ENCODE peak calls at places on chromosomes 13 and 19, in six cellular contexts. V, Z, B, W, T and G are unnamed samples.

GRCh38 chr19:48991823-48992570 is 1.1 kb downstream of the GYS1 start:
- DNase-seq in B (no peak), T (peak), Z (peak), W (peak), V (peak), G (no peak)

GRCh38 chr13:105972306-105972721 is 563.1 kb downstream of the EFNB2 start:
- DNase-seq in W (no peak), T (no peak), Z (no peak), V (no peak), B (no peak), G (no peak)

GRCh38 chr13:28729541-28729940 is 10.8 kb upstream of the SLC46A3 start:
- DNase-seq in T (no peak), V (no peak), B (no peak), Z (no peak), W (no peak), G (no peak)

GRCh38 chr13:32016631-32017030 is 14.9 kb upstream of the FRY start:
- DNase-seq in Z (no peak), T (peak), V (no peak), W (no peak), B (no peak), G (no peak)

GRCh38 chr13:64917566-64917965 is 2312.6 kb downstream of the PCDH9 start:
- DNase-seq in B (no peak), T (no peak), W (no peak), V (no peak), Z (no peak), G (no peak)

GRCh38 chr13:50914301-50914700 is 4.7 kb downstream of the RNASEH2B start:
- DNase-seq in W (no peak), V (no peak), B (no peak), T (no peak), Z (no peak), G (no peak)

GRCh38 chr19:15107056-15108010 is at the start of gene SYDE1:
- DNase-seq in B (peak), W (peak), Z (no peak), T (peak), V (peak), G (no peak)

GRCh38 chr13:99656843-99657506 is 155.7 kb downstream of the TM9SF2 start:
- DNase-seq in T (no peak), W (no peak), V (no peak), Z (no peak), B (no peak), G (no peak)

GRCh38 chr19:15836345-15836594 is 20.8 kb upstream of the OR10H1 start:
- DNase-seq in B (no peak), W (no peak), V (no peak), T (no peak), Z (peak), G (no peak)

GRCh38 chr19:47633516-47633915 is 24.6 kb downstream of the BICRA start:
- DNase-seq in V (no peak), B (no peak), Z (no peak), W (no peak), T (no peak), G (no peak)

GRCh38 chr13:105914637-105915036 is 620.8 kb downstream of the EFNB2 start:
- DNase-seq in T (no peak), B (no peak), V (no peak), Z (no peak), W (no peak), G (no peak)

GRCh38 chr19:48064509-48064908 is 20.6 kb upstream of the CABP5 start:
- DNase-seq in Z (no peak), T (no peak), B (no peak), W (no peak), V (no peak), G (no peak)

GRCh38 chr13:49828452-49828851 is 36.0 kb upstream of the KPNA3 start:
- DNase-seq in T (no peak), V (no peak), W (no peak), B (no peak), Z (no peak), G (no peak)

GRCh38 chr19:55454787-55455243 is 6.6 kb downstream of the ISOC2 start:
- DNase-seq in T (no peak), V (peak), B (peak), Z (no peak), W (no peak), G (no peak)

GRCh38 chr13:35961461-35962220 is 169.5 kb downstream of the DCLK1 start:
- DNase-seq in W (no peak), T (no peak), V (no peak), Z (no peak), B (no peak), G (no peak)

GRCh38 chr19:41641879-41642485 is 15.1 kb upstream of the CEACAM4 start:
- DNase-seq in W (peak), V (peak), B (no peak), Z (no peak), T (no peak), G (no peak)

GRCh38 chr13:42113478-42113877 is 65.0 kb downstream of the DGKH start:
- DNase-seq in W (no peak), V (no peak), T (no peak), Z (no peak), B (no peak), G (no peak)

GRCh38 chr19:8478605-8479004 is 23.8 kb downstream of the PRAM1 start:
- DNase-seq in W (no peak), V (no peak), Z (no peak), B (no peak), T (no peak), G (peak)

GRCh38 chr13:114115796-114116195 is 16.6 kb downstream of the RASA3 start:
- DNase-seq in Z (no peak), B (peak), V (no peak), T (peak), W (peak), G (peak)

GRCh38 chr19:27824108-27824507 is 1388.8 kb downstream of the UQCRFS1 start:
- DNase-seq in T (no peak), W (no peak), V (no peak), B (no peak), Z (no peak), G (no peak)

GRCh38 chr19:7638802-7639465 is 2.0 kb downstream of the STXBP2 start:
- DNase-seq in V (no peak), T (no peak), W (no peak), B (no peak), Z (no peak), G (no peak)

GRCh38 chr19:50432658-50433057 is at the start of gene MYBPC2:
- DNase-seq in B (no peak), V (peak), Z (no peak), T (no peak), W (no peak), G (no peak)

GRCh38 chr19:18607222-18608101 is 863 bp upstream of the CRLF1 start:
- DNase-seq in B (no peak), V (no peak), Z (no peak), T (no peak), W (no peak), G (no peak)

GRCh38 chr19:45692187-45693111 is at the start of gene QPCTL:
- DNase-seq in Z (peak), B (peak), V (peak), T (peak), W (peak), G (peak)

GRCh38 chr13:33758113-33758512 is 59.8 kb upstream of the RFC3 start:
- DNase-seq in B (no peak), T (no peak), W (no peak), V (no peak), Z (no peak), G (no peak)
- TF ChIP-seq CTCF in B (no peak), T (no peak), W (no peak), V (no peak), Z (no peak), G (no peak)

DNA sequence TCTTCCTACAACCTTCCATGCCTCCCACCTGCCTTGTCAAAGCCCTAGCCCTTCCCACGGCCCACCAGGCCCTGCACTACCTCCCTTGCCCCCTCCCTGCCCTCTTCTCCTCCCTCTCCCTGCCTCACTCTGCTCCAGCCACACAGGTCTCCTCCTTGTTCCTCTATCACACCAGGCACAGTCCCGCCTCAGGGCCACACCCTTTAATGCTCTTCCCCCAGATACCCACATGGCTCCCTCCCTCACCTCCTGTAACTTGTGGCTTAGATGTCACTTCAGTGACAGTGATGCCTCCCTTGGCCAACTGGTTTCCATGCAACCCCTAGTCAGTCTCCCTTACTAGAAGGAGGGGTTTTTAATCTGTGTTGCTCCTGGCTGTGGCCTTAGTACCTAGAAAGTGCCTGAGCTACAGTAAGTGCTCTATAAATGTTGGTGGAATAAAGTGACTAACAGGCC is 1.3 kb downstream of the SIRT6 start:
- DNase-seq in W (no peak), T (no peak), Z (no peak), V (no peak), B (no peak), G (no peak)
- TF ChIP-seq CTCF in W (no peak), T (no peak), Z (no peak), V (no peak), B (no peak), G (no peak)

GRCh38 chr19:3653081-3653795 is 26.6 kb upstream of the CACTIN start:
- DNase-seq in T (no peak), V (no peak), B (no peak), W (no peak), Z (no peak), G (no peak)

GRCh38 chr19:3656073-3656746 is 29.6 kb upstream of the CACTIN start:
- DNase-seq in V (no peak), Z (no peak), T (no peak), B (no peak), W (no peak), G (no peak)

GRCh38 chr19:3655402-3656072 is 28.9 kb upstream of the CACTIN start:
- DNase-seq in V (no peak), W (no peak), B (no peak), T (no peak), Z (no peak), G (no peak)

GRCh38 chr19:3652422-3652821 is 25.8 kb upstream of the CACTIN start:
- DNase-seq in W (no peak), T (no peak), B (no peak), Z (no peak), V (no peak), G (no peak)

GRCh38 chr19:3653865-3654513 is 27.4 kb upstream of the CACTIN start:
- DNase-seq in W (no peak), T (no peak), B (no peak), V (no peak), Z (no peak), G (no peak)
- TF ChIP-seq CTCF in W (no peak), T (no peak), B (no peak), V (no peak), Z (no peak), G (peak)

DNA sequence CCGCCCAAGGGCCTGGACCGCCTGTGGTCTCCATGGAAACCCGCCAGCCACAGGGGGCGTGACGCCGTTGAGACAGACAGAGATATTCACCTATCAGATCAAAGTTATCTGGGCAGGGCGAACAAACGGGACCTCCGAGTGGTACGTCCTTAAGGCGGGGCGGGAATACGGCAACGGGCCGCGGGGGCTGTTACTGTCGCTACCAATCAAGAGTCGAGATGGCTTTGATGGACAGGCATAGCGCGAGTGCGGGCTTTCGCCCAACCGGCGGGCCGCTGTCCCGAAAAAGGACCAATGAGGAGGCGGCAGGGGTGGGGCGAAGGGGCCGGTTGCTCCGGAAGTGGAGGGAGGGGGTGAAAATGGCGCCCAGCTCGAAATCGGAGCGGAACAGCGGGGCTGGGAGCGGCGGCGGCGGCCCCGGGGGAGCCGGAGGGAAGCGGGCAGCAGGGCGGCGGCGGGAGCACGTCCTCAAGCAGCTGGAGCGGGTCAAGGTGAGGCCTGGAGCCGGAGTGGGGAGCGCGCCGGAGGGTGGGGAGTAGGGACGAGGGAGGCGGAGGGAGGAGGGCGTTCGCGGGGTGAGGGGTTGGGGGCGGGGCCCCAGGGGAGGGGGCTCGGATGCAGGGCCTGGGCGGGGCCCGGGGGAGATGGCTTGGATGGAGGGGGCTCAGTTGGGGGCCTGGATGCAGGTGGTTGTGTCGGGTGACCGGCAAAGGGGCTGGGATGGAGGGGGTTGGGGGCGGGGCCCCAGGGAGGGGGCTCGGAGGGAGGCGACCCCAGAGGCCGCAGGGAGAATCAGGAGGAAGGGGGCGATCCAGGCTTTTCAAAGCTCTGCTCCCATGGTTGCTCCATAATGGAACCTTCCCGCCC is at the start of gene DCAF15:
- DNase-seq in W (peak), Z (peak), B (peak), V (peak), T (peak), G (peak)
- TF ChIP-seq CTCF in W (no peak), Z (no peak), B (no peak), V (no peak), T (no peak), G (no peak)

GRCh38 chr19:30694156-30694555 is 322.0 kb downstream of the ZNF536 start:
- DNase-seq in T (no peak), Z (no peak), W (no peak), B (no peak), V (no peak), G (no peak)

GRCh38 chr19:30699871-30700280 is 327.7 kb downstream of the ZNF536 start:
- DNase-seq in T (no peak), W (no peak), V (no peak), B (no peak), Z (no peak), G (no peak)

GRCh38 chr19:30693179-30693578 is 321.0 kb downstream of the ZNF536 start:
- DNase-seq in Z (no peak), B (no peak), W (no peak), T (no peak), V (no peak), G (no peak)

GRCh38 chr19:30695171-30695875 is 323.1 kb downstream of the ZNF536 start:
- DNase-seq in B (no peak), V (no peak), W (no peak), Z (no peak), T (no peak), G (no peak)

GRCh38 chr19:30696514-30696913 is 324.3 kb downstream of the ZNF536 start:
- DNase-seq in T (no peak), V (peak), B (no peak), W (no peak), Z (no peak), G (no peak)
- TF ChIP-seq CTCF in T (no peak), V (peak), B (no peak), W (no peak), Z (no peak), G (peak)

DNA sequence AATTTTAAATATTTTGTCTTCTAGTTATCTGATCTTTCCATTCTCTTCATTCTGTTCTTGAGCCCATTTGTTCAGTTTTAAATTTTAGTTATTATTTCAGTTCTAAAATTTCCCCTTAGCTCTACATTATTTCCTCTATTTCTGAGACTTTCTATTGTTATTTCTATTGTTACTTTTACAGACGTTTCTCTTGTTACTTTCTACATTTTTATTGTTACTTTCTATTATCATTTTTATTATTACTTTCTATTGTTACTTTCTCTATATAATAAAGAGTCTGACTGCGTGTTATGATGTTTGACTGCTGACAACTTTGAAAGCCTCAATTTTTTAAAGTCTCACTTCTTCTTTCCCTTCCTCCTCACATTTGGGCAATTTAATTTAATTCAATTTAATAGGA is 915.7 kb upstream of the PCDH20 start:
- DNase-seq in B (no peak), Z (no peak), W (no peak), T (no peak), V (no peak), G (no peak)
- TF ChIP-seq CTCF in B (no peak), Z (no peak), W (no peak), T (no peak), V (no peak), G (no peak)

GRCh38 chr13:21022694-21023325 is 38.6 kb downstream of the LATS2 start:
- DNase-seq in T (no peak), W (no peak), V (no peak), Z (no peak), B (no peak), G (peak)
- TF ChIP-seq CTCF in T (no peak), W (no peak), V (no peak), Z (no peak), B (no peak), G (no peak)

GRCh38 chr19:40604647-40605200 is 3.6 kb downstream of the LTBP4 start:
- DNase-seq in T (no peak), B (no peak), W (no peak), Z (no peak), V (peak), G (no peak)

GRCh38 chr19:40603719-40604646 is 2.8 kb downstream of the LTBP4 start:
- DNase-seq in V (peak), Z (peak), B (peak), W (peak), T (peak), G (no peak)

GRCh38 chr19:40607311-40607871 is 6.2 kb downstream of the LTBP4 start:
- DNase-seq in W (no peak), Z (no peak), T (no peak), V (no peak), B (peak), G (no peak)

GRCh38 chr19:40603071-40603718 is 2.0 kb downstream of the LTBP4 start:
- DNase-seq in T (no peak), W (no peak), Z (no peak), B (no peak), V (no peak), G (no peak)

DNA sequence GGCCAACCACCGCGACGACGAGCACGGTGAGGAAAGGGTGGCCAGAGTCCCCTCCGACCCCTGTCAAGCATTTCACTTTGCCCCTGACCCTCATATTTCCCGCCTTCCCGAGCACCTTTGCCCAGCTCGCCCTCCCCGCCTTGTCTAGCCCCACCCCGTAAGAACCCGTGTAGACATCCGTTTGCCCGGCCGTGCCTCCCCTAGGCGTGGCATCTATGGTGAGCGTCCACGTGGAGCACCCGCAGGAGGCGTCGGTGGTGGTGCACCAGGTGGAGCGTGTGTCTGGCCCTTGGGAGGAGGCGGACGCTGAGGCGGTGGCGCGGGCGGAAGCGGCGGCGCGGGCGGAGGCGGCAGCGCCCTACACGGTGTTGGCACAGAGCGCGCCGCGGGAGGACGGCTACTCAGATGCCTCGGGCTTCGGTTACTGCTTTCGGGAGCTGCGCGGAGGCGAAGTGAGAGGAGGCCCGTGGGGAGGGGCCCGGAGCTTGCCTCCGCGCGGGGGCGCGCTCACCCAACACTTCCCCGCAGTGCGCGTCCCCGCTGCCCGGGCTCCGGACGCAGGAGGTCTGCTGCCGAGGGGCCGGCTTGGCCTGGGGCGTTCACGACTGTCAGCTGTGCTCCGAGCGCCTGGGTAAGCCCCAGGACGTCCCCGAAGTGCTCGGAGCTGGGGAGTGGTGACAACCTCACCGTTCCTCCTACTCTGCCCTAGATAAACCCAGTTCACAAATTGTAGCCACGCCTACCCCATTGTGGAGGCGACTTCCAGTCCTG is 4.2 kb downstream of the LTBP4 start:
- DNase-seq in Z (no peak), V (peak), T (peak), W (peak), B (peak), G (no peak)
- TF ChIP-seq CTCF in Z (no peak), V (peak), T (no peak), W (no peak), B (no peak), G (peak)

GRCh38 chr19:1646149-1646930 is 6.1 kb downstream of the TCF3 start:
- DNase-seq in Z (no peak), W (no peak), B (peak), T (no peak), V (no peak), G (peak)
- TF ChIP-seq CTCF in Z (no peak), W (no peak), B (no peak), T (no peak), V (no peak), G (no peak)